ENCODE peak calls at places on chromosomes 1 and 21, in six cellular contexts. One of them, this sample, is unnamed.
A peak's percentile ranks its signal among the peaks of the same experiment; 100 is the strongest.

GRCh38 chr1:164712131-164713031 is 153.4 kb downstream of the PBX1 start:
- DNase-seq in tibial nerve: no peak
- DNase-seq in omental fat pad: no peak
- DNase-seq in foreskin fibroblast: no peak
- DNase-seq in heart left ventricle: peak; percentile 27
- DNase-seq in ascending aorta: no peak
- DNase-seq in this sample: no peak

GRCh38 chr21:37060296-37060695 is 12.6 kb downstream of the PIGP start:
- DNase-seq in omental fat pad: no peak
- DNase-seq in foreskin fibroblast: peak; percentile 94
- DNase-seq in heart left ventricle: no peak
- DNase-seq in tibial nerve: peak; percentile 57
- DNase-seq in ascending aorta: no peak
- DNase-seq in this sample: no peak

GRCh38 chr1:42937141-42937696 is 21.4 kb downstream of the SLC2A1 start:
- DNase-seq in tibial nerve: peak; percentile 56
- DNase-seq in ascending aorta: no peak
- DNase-seq in foreskin fibroblast: peak; percentile 86
- DNase-seq in heart left ventricle: no peak
- DNase-seq in omental fat pad: no peak
- DNase-seq in this sample: no peak

GRCh38 chr1:228836954-228837481 is 101.7 kb downstream of the RHOU start:
- DNase-seq in ascending aorta: no peak
- DNase-seq in tibial nerve: no peak
- DNase-seq in foreskin fibroblast: no peak
- DNase-seq in omental fat pad: no peak
- DNase-seq in heart left ventricle: no peak
- DNase-seq in this sample: no peak

GRCh38 chr1:51280321-51281096 is 44.4 kb downstream of the RNF11 start:
- DNase-seq in omental fat pad: no peak
- DNase-seq in tibial nerve: no peak
- DNase-seq in ascending aorta: no peak
- DNase-seq in heart left ventricle: no peak
- DNase-seq in foreskin fibroblast: no peak
- DNase-seq in this sample: no peak

GRCh38 chr1:243550276-243550675 is 294.4 kb downstream of the SDCCAG8 start:
- DNase-seq in omental fat pad: no peak
- DNase-seq in tibial nerve: no peak
- DNase-seq in heart left ventricle: no peak
- DNase-seq in ascending aorta: no peak
- DNase-seq in foreskin fibroblast: peak; percentile 70
- DNase-seq in this sample: no peak

GRCh38 chr1:21865943-21866628 is 54.0 kb downstream of the LDLRAD2 start:
- DNase-seq in tibial nerve: no peak
- DNase-seq in foreskin fibroblast: no peak
- DNase-seq in ascending aorta: no peak
- DNase-seq in heart left ventricle: no peak
- DNase-seq in omental fat pad: no peak
- DNase-seq in this sample: no peak

GRCh38 chr1:170225735-170226524 is 80.2 kb downstream of the NTMT2 start:
- DNase-seq in omental fat pad: no peak
- DNase-seq in ascending aorta: no peak
- DNase-seq in tibial nerve: no peak
- DNase-seq in foreskin fibroblast: peak; percentile 14
- DNase-seq in heart left ventricle: no peak
- DNase-seq in this sample: no peak

GRCh38 chr1:203324103-203325003 is 19.0 kb downstream of the BTG2 start:
- DNase-seq in omental fat pad: no peak
- DNase-seq in tibial nerve: no peak
- DNase-seq in heart left ventricle: peak; percentile 42
- DNase-seq in foreskin fibroblast: no peak
- DNase-seq in ascending aorta: no peak
- DNase-seq in this sample: no peak

DNA sequence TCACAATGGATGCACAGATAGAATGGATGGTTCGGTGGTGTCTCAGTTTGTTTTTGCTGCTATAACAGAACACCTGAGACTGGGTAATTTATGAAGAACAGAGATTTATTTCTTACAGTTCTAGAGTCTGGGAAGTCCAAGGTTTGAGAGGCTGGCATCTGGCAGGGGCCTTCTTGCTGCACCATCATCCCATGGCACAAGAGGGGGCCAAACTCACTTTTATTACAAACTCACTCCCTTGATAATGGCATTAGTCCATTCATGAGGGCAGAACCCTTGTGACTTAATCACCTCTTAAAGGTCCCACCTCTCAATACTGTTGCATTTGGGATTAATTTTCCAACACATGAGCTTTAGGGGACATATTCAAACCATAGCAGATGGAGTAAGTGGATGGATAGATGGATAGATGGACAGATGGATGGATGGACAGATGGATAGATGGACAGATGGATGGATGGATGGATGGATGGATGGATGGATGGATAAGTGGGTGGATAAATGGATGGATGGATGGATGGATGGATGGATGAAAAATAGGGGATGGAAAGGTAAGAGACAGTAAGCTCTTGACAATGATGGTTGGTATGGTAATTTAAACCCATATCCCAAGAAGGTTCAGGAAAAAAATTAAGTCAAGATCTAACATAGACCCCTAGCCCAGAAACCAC is 16.5 kb downstream of the CAMK2N1 start:
- DNase-seq in omental fat pad: no peak
- DNase-seq in foreskin fibroblast: no peak
- DNase-seq in tibial nerve: no peak
- DNase-seq in ascending aorta: no peak
- DNase-seq in heart left ventricle: no peak
- DNase-seq in this sample: no peak
- TF ChIP-seq CTCF in omental fat pad: no peak
- TF ChIP-seq CTCF in foreskin fibroblast: no peak
- TF ChIP-seq CTCF in tibial nerve: no peak
- TF ChIP-seq CTCF in ascending aorta: no peak
- TF ChIP-seq CTCF in heart left ventricle: no peak
- TF ChIP-seq CTCF in this sample: no peak

GRCh38 chr1:5830771-5831599 is 161.2 kb downstream of the NPHP4 start:
- DNase-seq in omental fat pad: no peak
- DNase-seq in foreskin fibroblast: no peak
- DNase-seq in tibial nerve: no peak
- DNase-seq in heart left ventricle: no peak
- DNase-seq in ascending aorta: no peak
- DNase-seq in this sample: no peak
- TF ChIP-seq CTCF in omental fat pad: no peak
- TF ChIP-seq CTCF in foreskin fibroblast: no peak
- TF ChIP-seq CTCF in tibial nerve: no peak
- TF ChIP-seq CTCF in heart left ventricle: no peak
- TF ChIP-seq CTCF in ascending aorta: no peak
- TF ChIP-seq CTCF in this sample: no peak

GRCh38 chr1:55893155-55893554 is 678.0 kb upstream of the USP24 start:
- DNase-seq in tibial nerve: no peak
- DNase-seq in heart left ventricle: no peak
- DNase-seq in omental fat pad: no peak
- DNase-seq in foreskin fibroblast: peak; percentile 43
- DNase-seq in ascending aorta: no peak
- DNase-seq in this sample: no peak
- TF ChIP-seq CTCF in tibial nerve: no peak
- TF ChIP-seq CTCF in heart left ventricle: no peak
- TF ChIP-seq CTCF in omental fat pad: no peak
- TF ChIP-seq CTCF in foreskin fibroblast: peak; percentile 28
- TF ChIP-seq CTCF in ascending aorta: no peak
- TF ChIP-seq CTCF in this sample: no peak

GRCh38 chr1:52915211-52915854 is 6.2 kb downstream of the ECHDC2 start:
- DNase-seq in tibial nerve: no peak
- DNase-seq in heart left ventricle: no peak
- DNase-seq in ascending aorta: no peak
- DNase-seq in foreskin fibroblast: no peak
- DNase-seq in omental fat pad: no peak
- DNase-seq in this sample: no peak

GRCh38 chr1:52913537-52913936 is 8.0 kb downstream of the ECHDC2 start:
- DNase-seq in ascending aorta: no peak
- DNase-seq in heart left ventricle: no peak
- DNase-seq in omental fat pad: no peak
- DNase-seq in tibial nerve: no peak
- DNase-seq in foreskin fibroblast: no peak
- DNase-seq in this sample: no peak

GRCh38 chr1:52915855-52916220 is 5.7 kb downstream of the ECHDC2 start:
- DNase-seq in omental fat pad: no peak
- DNase-seq in tibial nerve: no peak
- DNase-seq in foreskin fibroblast: no peak
- DNase-seq in ascending aorta: no peak
- DNase-seq in heart left ventricle: no peak
- DNase-seq in this sample: no peak

GRCh38 chr1:52913014-52913413 is 8.5 kb downstream of the ECHDC2 start:
- DNase-seq in heart left ventricle: no peak
- DNase-seq in ascending aorta: no peak
- DNase-seq in omental fat pad: no peak
- DNase-seq in foreskin fibroblast: no peak
- DNase-seq in tibial nerve: no peak
- DNase-seq in this sample: no peak

GRCh38 chr1:52914463-52914862 is 7.1 kb downstream of the ECHDC2 start:
- DNase-seq in tibial nerve: no peak
- DNase-seq in foreskin fibroblast: no peak
- DNase-seq in heart left ventricle: no peak
- DNase-seq in omental fat pad: no peak
- DNase-seq in ascending aorta: no peak
- DNase-seq in this sample: no peak
- TF ChIP-seq CTCF in tibial nerve: no peak
- TF ChIP-seq CTCF in foreskin fibroblast: no peak
- TF ChIP-seq CTCF in heart left ventricle: no peak
- TF ChIP-seq CTCF in omental fat pad: no peak
- TF ChIP-seq CTCF in ascending aorta: no peak
- TF ChIP-seq CTCF in this sample: no peak

DNA sequence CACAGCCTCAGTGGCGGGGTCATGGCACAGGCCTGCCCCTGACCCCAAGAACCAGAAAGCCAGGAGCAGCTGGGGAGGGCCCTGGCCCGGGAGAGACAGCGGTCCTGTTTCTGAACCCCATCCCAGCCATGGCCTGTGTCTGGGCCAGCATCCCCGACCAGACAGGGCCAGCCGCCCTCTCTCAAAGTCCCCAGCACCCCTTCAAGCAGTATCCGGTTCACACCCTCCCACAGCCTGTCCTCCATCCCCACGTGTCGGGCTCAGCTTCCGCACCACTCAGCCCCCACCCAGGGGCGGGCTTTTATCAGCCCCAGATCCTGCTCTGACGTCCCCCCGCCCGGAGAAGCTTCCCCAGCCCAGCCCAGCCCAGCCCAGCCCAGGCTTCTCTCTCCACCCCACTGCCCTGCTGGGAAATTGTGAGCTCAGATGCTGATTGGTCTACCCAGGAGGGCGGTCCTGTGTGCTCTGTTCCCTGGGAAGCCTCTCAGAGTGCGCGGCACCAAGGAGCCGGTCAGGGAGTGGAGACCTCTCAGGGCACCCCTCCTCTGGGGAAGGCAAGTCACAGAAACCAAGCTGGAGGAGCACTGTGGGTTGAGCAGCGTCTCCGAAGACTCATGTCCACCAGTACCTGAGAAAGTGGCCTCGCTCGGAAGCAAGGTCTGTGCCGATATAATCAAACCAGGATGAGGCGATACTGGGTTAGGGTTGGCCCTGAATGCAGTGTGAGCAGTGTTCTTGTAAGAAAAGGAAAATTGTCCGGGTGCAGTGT is 4.7 kb upstream of the FAAP20 start:
- DNase-seq in heart left ventricle: peak; percentile 94
- DNase-seq in tibial nerve: peak; percentile 86
- DNase-seq in ascending aorta: peak; percentile 83
- DNase-seq in foreskin fibroblast: peak; percentile 88
- DNase-seq in omental fat pad: peak; percentile 53
- DNase-seq in this sample: no peak
- TF ChIP-seq CTCF in heart left ventricle: no peak
- TF ChIP-seq CTCF in tibial nerve: no peak
- TF ChIP-seq CTCF in ascending aorta: peak; percentile 13
- TF ChIP-seq CTCF in foreskin fibroblast: no peak
- TF ChIP-seq CTCF in omental fat pad: no peak
- TF ChIP-seq CTCF in this sample: no peak

DNA sequence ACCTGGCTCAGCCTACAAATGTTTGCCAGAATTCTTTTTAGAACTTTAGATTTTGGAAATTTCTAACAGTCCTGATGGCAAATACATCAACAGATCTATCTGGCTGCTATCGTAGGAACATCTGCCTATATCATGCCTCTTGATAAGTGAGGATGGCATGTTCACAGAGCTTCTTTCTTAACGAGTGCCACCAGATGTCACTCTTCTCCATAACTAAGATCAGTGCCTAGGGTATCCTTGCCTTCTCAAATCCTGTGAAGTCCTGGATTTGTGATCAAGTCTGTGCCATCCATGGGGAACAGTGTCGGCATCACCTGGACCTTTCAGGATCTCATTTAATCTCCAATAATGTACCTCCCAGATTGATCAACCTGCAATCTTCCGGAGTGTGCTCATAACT is 36.5 kb upstream of the CD5L start:
- DNase-seq in heart left ventricle: no peak
- DNase-seq in ascending aorta: no peak
- DNase-seq in omental fat pad: no peak
- DNase-seq in tibial nerve: no peak
- DNase-seq in foreskin fibroblast: peak; percentile 9
- DNase-seq in this sample: no peak
- TF ChIP-seq CTCF in heart left ventricle: peak; percentile 35
- TF ChIP-seq CTCF in ascending aorta: no peak
- TF ChIP-seq CTCF in omental fat pad: no peak
- TF ChIP-seq CTCF in tibial nerve: no peak
- TF ChIP-seq CTCF in foreskin fibroblast: peak; percentile 27
- TF ChIP-seq CTCF in this sample: no peak

GRCh38 chr1:85319488-85319887 is 43.1 kb upstream of the BCL10 start:
- DNase-seq in omental fat pad: no peak
- DNase-seq in foreskin fibroblast: no peak
- DNase-seq in tibial nerve: no peak
- DNase-seq in heart left ventricle: no peak
- DNase-seq in ascending aorta: no peak
- DNase-seq in this sample: no peak
- TF ChIP-seq CTCF in omental fat pad: no peak
- TF ChIP-seq CTCF in foreskin fibroblast: no peak
- TF ChIP-seq CTCF in tibial nerve: no peak
- TF ChIP-seq CTCF in heart left ventricle: no peak
- TF ChIP-seq CTCF in ascending aorta: no peak
- TF ChIP-seq CTCF in this sample: no peak